ENCODE peak calls at places on chromosomes 16 and 17, in four cellular contexts. U is stimulated activated CD4-positive, alpha-beta T cell treated with anti-CD3 and anti-CD28 coated beads, Interleukin-4, amount 100 ng/mL, for 24 hours; Y is CD4-positive, alpha-beta memory T cell; K is HS-5. B is an unnamed sample.

GRCh38 chr17:80782536-80783427 is 208.9 kb upstream of the CHMP6 start:
- DNase-seq in Y (peak), U (peak), K (no peak), B (no peak)

GRCh38 chr17:79965806-79966205 is 69.9 kb downstream of the TBC1D16 start:
- DNase-seq in K (no peak), U (no peak), Y (no peak), B (no peak)

GRCh38 chr16:12132850-12133249 is 156.3 kb downstream of the SNX29 start:
- DNase-seq in U (no peak), K (no peak), Y (no peak), B (no peak)

GRCh38 chr17:13002761-13003453 is 14.9 kb downstream of the ELAC2 start:
- DNase-seq in U (peak), K (peak), Y (peak), B (peak)

GRCh38 chr17:48745381-48746275 is 17.1 kb upstream of the HOXB13 start:
- DNase-seq in U (no peak), Y (no peak), K (no peak), B (no peak)

GRCh38 chr17:45170976-45171337 is 9.3 kb downstream of the HEXIM2 start:
- DNase-seq in U (no peak), K (no peak), Y (no peak), B (no peak)

GRCh38 chr17:81221371-81221841 is 1.4 kb downstream of the CEP131 start:
- DNase-seq in Y (no peak), K (no peak), U (no peak), B (no peak)

GRCh38 chr16:88923450-88923849 is 53.6 kb downstream of the CBFA2T3 start:
- DNase-seq in U (no peak), K (no peak), Y (no peak), B (no peak)

GRCh38 chr17:10631048-10631700 is 25.9 kb downstream of the MYH3 start:
- DNase-seq in Y (peak), U (no peak), K (no peak), B (no peak)

GRCh38 chr17:68955181-68955841 is at the start of gene ABCA8:
- DNase-seq in K (no peak), Y (no peak), U (no peak), B (no peak)

GRCh38 chr17:44780845-44781480 is 22.2 kb downstream of the ADAM11 start:
- DNase-seq in K (no peak), Y (no peak), U (no peak), B (no peak)

GRCh38 chr16:81564368-81565060 is 119.9 kb downstream of the CMIP start:
- DNase-seq in Y (no peak), K (no peak), U (no peak), B (no peak)

GRCh38 chr16:87085441-87085840 is 231.8 kb downstream of the C16orf95 start:
- DNase-seq in K (no peak), Y (no peak), U (no peak), B (no peak)

GRCh38 chr16:17488506-17488905 is 17.7 kb upstream of the XYLT1 start:
- DNase-seq in Y (no peak), U (no peak), K (no peak), B (no peak)

GRCh38 chr17:40596261-40596919 is 31.1 kb upstream of the CCR7 start:
- DNase-seq in Y (no peak), K (no peak), U (peak), B (no peak)

GRCh38 chr16:57663917-57664661 is 4.0 kb upstream of the ADGRG3 start:
- DNase-seq in Y (no peak), U (no peak), K (no peak), B (no peak)

GRCh38 chr17:40301315-40301714 is 7.7 kb upstream of the RARA start:
- DNase-seq in Y (no peak), U (no peak), K (no peak), B (no peak)

GRCh38 chr17:82114447-82114846 is 16.4 kb upstream of the FASN start:
- DNase-seq in U (no peak), Y (no peak), K (no peak), B (no peak)

GRCh38 chr17:330993-331701 is 21.5 kb downstream of the RPH3AL start:
- DNase-seq in K (no peak), Y (peak), U (no peak), B (no peak)

GRCh38 chr16:57502048-57502775 is 15.9 kb upstream of the DOK4 start:
- DNase-seq in Y (no peak), U (no peak), K (no peak), B (no peak)

GRCh38 chr17:2059125-2059836 is 4.4 kb downstream of the HIC1 start:
- DNase-seq in K (no peak), U (no peak), Y (no peak), B (no peak)

B was measured in natural killer cell.